ENCODE peak calls at places on chromosomes 16 and 17, in five cellular contexts. F is transverse colon, L is D341Med, R is GM10248, N is T-helper 17 cell. U is an unnamed sample.

GRCh38 chr17:20914658-20915057 is 128.2 kb downstream of the USP22 start:
- DNase-seq in F (no peak), L (no peak), R (no peak), N (no peak), U (no peak)

GRCh38 chr17:67994827-67995567 is 1.3 kb downstream of the C17orf58 start:
- DNase-seq in F (no peak), L (no peak), R (no peak), N (no peak), U (peak)

GRCh38 chr17:39196820-39197331 is 593 bp downstream of the CACNB1 start:
- DNase-seq in F (peak), L (peak), R (no peak), N (no peak), U (no peak)

GRCh38 chr16:50598256-50598894 is 50.2 kb downstream of the NKD1 start:
- DNase-seq in F (no peak), L (no peak), R (no peak), N (no peak), U (no peak)

GRCh38 chr16:49596699-49597291 is 223.2 kb downstream of the C16orf78 start:
- DNase-seq in F (no peak), L (no peak), R (no peak), N (no peak), U (no peak)

GRCh38 chr17:82388223-82388921 is 16.8 kb downstream of the UTS2R start:
- DNase-seq in F (peak), L (no peak), R (no peak), N (no peak), U (peak)

GRCh38 chr17:9258115-9259020 is 237.1 kb downstream of the NTN1 start:
- DNase-seq in F (no peak), L (no peak), R (no peak), N (no peak), U (no peak)

GRCh38 chr16:88387941-88388627 is 5.3 kb downstream of the ZNF469 start:
- DNase-seq in F (peak), L (no peak), R (no peak), N (no peak), U (peak)

GRCh38 chr16:3640632-3641501 is 13.6 kb upstream of the DNASE1 start:
- DNase-seq in F (no peak), L (peak), R (no peak), N (no peak), U (no peak)

GRCh38 chr17:70308619-70309018 is 139.3 kb downstream of the KCNJ2 start:
- DNase-seq in F (no peak), L (no peak), R (no peak), N (no peak), U (no peak)

GRCh38 chr16:30409125-30410060 is 2.0 kb downstream of the ZNF771 start:
- DNase-seq in F (peak), L (peak), R (peak), N (peak), U (peak)

GRCh38 chr17:2563061-2563460 is 30.4 kb upstream of the PAFAH1B1 start:
- DNase-seq in F (no peak), L (no peak), R (no peak), N (no peak), U (no peak)

GRCh38 chr17:36983618-36984017 is 34.9 kb downstream of the AATF start:
- DNase-seq in F (no peak), L (no peak), R (no peak), N (no peak), U (no peak)

GRCh38 chr17:34647511-34647910 is 68.1 kb downstream of the TMEM132E start:
- DNase-seq in F (no peak), L (no peak), R (no peak), N (no peak), U (no peak)